ENCODE peak calls at places on chromosomes 7 and 10, in four cellular contexts. U is IMR-90, D is ELR, S is body of pancreas. I is an unnamed sample.
A peak's percentile ranks its signal among the peaks of the same experiment; 100 is the strongest.

GRCh38 chr7:144903201-144903600 is 67.3 kb upstream of the TPK1 start:
- DNase-seq in U (no peak), D (no peak), S (no peak), I (no peak)

GRCh38 chr10:121591186-121591585 is 7.1 kb downstream of the FGFR2 start:
- DNase-seq in U (no peak), D (no peak), S (no peak), I (no peak)

GRCh38 chr7:100485514-100485913 is 1.8 kb downstream of the NYAP1 start:
- DNase-seq in U (no peak), D (no peak), S (no peak), I (peak; percentile 47)

GRCh38 chr10:84175436-84175835 is 1.8 kb downstream of the GPR15LG start:
- DNase-seq in U (no peak), D (no peak), S (no peak), I (no peak)

GRCh38 chr7:150851497-150852370 is 583 bp upstream of the AOC1 start:
- DNase-seq in U (no peak), D (no peak), S (no peak), I (no peak)

GRCh38 chr7:44377134-44377463 is 51.7 kb upstream of the CAMK2B start:
- DNase-seq in U (no peak), D (no peak), S (no peak), I (no peak)

GRCh38 chr7:108311446-108312168 is 144.6 kb downstream of the NRCAM start:
- DNase-seq in U (no peak), D (peak; percentile 58), S (no peak), I (no peak)

GRCh38 chr7:112162161-112163020 is 43.8 kb downstream of the DOCK4 start:
- DNase-seq in U (peak; percentile 58), D (peak; percentile 65), S (peak; percentile 22), I (peak; percentile 30)

GRCh38 chr7:46003896-46004875 is 83.1 kb upstream of the IGFBP3 start:
- DNase-seq in U (peak; percentile 97), D (peak; percentile 100), S (no peak), I (no peak)

I was measured in adrenal gland.